ENCODE peak calls at places on chromosomes 1 and 21, in five cellular contexts. U is psoas muscle; W is ovary; G is HCT116; L is CD8-positive, alpha-beta T cell. Y is an unnamed sample.

GRCh38 chr1:19153169-19153568 is 56.9 kb downstream of the UBR4 start:
- DNase-seq in G (no peak), W (no peak), U (no peak), L (no peak), Y (no peak)

GRCh38 chr21:36454079-36454478 is 25.8 kb downstream of the CLDN14 start:
- DNase-seq in L (no peak), G (no peak), W (no peak), U (no peak), Y (no peak)

GRCh38 chr1:151347523-151348246 is 633 bp upstream of the RFX5 start:
- DNase-seq in W (no peak), U (no peak), G (no peak), L (no peak), Y (no peak)

GRCh38 chr21:37551406-37552355 is 185.1 kb downstream of the DYRK1A start:
- DNase-seq in G (no peak), U (peak), L (no peak), W (peak), Y (no peak)

GRCh38 chr1:225460737-225461532 is 33.1 kb upstream of the LBR start:
- DNase-seq in U (peak), L (peak), W (no peak), G (no peak), Y (no peak)

GRCh38 chr1:26861286-26861701 is 1.7 kb upstream of the SFN start:
- DNase-seq in U (no peak), G (peak), L (no peak), W (no peak), Y (no peak)

GRCh38 chr1:148353461-148354283 is 129.4 kb downstream of the PPIAL4G start:
- DNase-seq in L (no peak), W (no peak), G (peak), U (no peak), Y (no peak)

GRCh38 chr1:3959361-3959760 is 59.3 kb upstream of the C1orf174 start:
- DNase-seq in G (no peak), W (no peak), L (no peak), U (no peak), Y (no peak)

GRCh38 chr1:115090547-115090946 is 1.2 kb upstream of the TSPAN2 start:
- DNase-seq in L (no peak), W (no peak), G (no peak), U (no peak), Y (no peak)

GRCh38 chr1:183287191-183287675 is 101.2 kb downstream of the LAMC2 start:
- DNase-seq in G (no peak), L (no peak), U (no peak), W (peak), Y (no peak)

GRCh38 chr1:6928106-6928885 is 143.0 kb downstream of the CAMTA1 start:
- DNase-seq in L (no peak), G (no peak), U (no peak), W (no peak), Y (no peak)

GRCh38 chr1:27365372-27366112 is 1.2 kb downstream of the MAP3K6 start:
- DNase-seq in G (peak), U (peak), W (peak), L (peak), Y (peak)

GRCh38 chr1:10722803-10723202 is 73.6 kb downstream of the CASZ1 start:
- DNase-seq in W (no peak), G (no peak), U (no peak), L (no peak), Y (no peak)

GRCh38 chr1:35505911-35506798 is 51.0 kb downstream of the KIAA0319L start:
- DNase-seq in G (peak), L (peak), W (no peak), U (no peak), Y (no peak)

GRCh38 chr1:47424336-47424982 is 8.4 kb downstream of the FOXE3 start:
- DNase-seq in L (no peak), G (peak), W (no peak), U (no peak), Y (peak)

GRCh38 chr1:150555971-150556865 is 7.0 kb downstream of the ADAMTSL4 start:
- DNase-seq in U (peak), G (no peak), L (no peak), W (no peak), Y (peak)

GRCh38 chr1:31215083-31215570 is 24.6 kb downstream of the NKAIN1 start:
- DNase-seq in G (no peak), W (no peak), U (no peak), L (no peak), Y (no peak)

GRCh38 chr1:210448293-210448892 is 119.7 kb downstream of the HHAT start:
- DNase-seq in L (no peak), U (no peak), G (peak), W (no peak), Y (no peak)

GRCh38 chr1:242873661-242874060 is 349.2 kb upstream of the PLD5 start:
- DNase-seq in U (no peak), G (no peak), W (no peak), L (no peak), Y (no peak)

GRCh38 chr1:242876021-242876420 is 351.5 kb upstream of the PLD5 start:
- DNase-seq in U (no peak), L (no peak), G (no peak), W (no peak), Y (no peak)

GRCh38 chr1:242872521-242872920 is 348.0 kb upstream of the PLD5 start:
- DNase-seq in G (no peak), W (no peak), U (no peak), L (no peak), Y (no peak)

GRCh38 chr1:242871631-242872030 is 347.1 kb upstream of the PLD5 start:
- DNase-seq in G (no peak), L (no peak), U (no peak), W (no peak), Y (no peak)

DNA sequence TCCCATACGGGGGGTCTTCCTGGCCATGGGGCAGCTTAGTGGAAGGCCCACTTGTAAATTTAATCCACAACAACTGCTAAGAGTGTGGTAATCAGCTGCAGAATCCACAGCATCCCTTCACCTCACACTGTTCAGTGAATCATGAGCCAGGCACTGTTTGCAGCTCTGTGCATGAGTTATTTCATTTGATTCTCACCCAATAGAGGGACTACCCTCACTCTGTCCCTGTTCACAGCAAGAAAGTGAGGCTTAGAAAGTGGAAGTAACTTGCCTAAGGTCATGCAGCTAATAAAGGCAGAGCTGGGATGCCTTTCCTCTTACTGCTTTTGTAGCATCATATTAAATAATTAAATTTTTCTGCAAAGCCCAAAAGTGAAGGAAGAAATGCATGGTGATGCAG is 346.4 kb upstream of the PLD5 start:
- DNase-seq in W (no peak), L (no peak), G (no peak), U (no peak), Y (no peak)
- TF ChIP-seq CTCF in W (no peak), L (no peak), G (no peak), U (no peak), Y (no peak)

DNA sequence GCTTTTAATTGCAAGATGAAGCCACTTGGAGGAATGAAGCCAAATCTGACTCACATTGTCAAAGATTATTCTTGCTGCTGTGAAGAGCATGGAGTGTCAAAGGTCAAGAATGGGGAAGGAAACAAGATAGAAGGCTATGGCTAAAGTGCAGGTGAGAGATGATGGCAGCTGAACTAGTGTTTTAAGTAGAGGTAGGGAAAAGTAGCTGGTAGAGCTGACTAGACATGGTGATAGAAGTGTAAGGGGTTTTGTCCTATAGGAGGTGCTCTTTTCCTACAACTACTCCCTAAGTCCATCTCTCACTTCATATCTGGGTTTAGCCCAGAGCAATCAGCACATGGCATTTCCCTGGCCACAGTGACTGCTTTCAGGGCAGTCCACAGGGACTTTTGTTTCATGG is 11.8 kb downstream of the UBE2T start:
- DNase-seq in W (no peak), G (no peak), U (no peak), L (no peak), Y (no peak)
- TF ChIP-seq CTCF in W (no peak), G (peak), U (no peak), L (no peak), Y (no peak)

DNA sequence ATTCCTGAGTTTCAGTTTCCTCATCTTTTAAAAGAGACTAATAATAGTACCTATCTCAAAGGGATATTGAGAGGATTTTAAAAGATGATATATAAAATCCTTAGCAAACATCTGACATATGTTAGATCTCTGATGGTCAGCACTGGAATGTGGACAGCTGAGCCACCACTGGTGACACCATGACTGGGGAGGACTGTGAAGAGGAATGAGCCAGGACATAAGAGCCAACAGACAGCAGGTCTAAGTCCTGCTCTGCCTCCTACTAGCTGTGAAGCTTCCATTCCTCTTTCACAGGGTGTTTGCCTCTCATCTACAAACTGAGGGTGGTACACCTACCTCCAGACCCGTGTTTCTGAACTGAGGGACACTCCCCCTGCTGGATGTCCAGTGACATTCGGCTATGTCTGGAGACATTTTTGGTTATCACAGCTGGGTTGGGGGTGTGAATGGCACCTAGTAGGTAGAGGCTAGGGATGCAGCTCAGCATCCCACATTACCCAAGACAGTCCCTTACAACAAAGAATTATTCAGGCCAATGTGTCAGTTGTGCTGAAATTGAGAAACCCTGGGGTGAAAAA is 109.1 kb upstream of the OLIG2 start:
- DNase-seq in W (no peak), U (no peak), L (no peak), G (peak), Y (no peak)
- TF ChIP-seq CTCF in W (no peak), U (no peak), L (no peak), G (peak), Y (peak)

GRCh38 chr1:5125208-5125607 is 470.8 kb downstream of the AJAP1 start:
- DNase-seq in L (no peak), U (no peak), W (no peak), G (no peak), Y (no peak)

GRCh38 chr1:5120559-5120958 is 466.1 kb downstream of the AJAP1 start:
- DNase-seq in W (no peak), G (no peak), U (no peak), L (no peak), Y (no peak)

GRCh38 chr1:5119496-5120234 is 465.3 kb downstream of the AJAP1 start:
- DNase-seq in U (no peak), W (no peak), L (no peak), G (no peak), Y (peak)
- TF ChIP-seq CTCF in U (no peak), W (no peak), L (no peak), G (no peak), Y (peak)

GRCh38 chr21:43209575-43210453 is 41.0 kb downstream of the CRYAA start:
- DNase-seq in L (peak), G (no peak), W (no peak), U (peak), Y (no peak)

GRCh38 chr21:43207868-43208267 is 39.1 kb downstream of the CRYAA start:
- DNase-seq in W (no peak), G (no peak), L (peak), U (peak), Y (no peak)

GRCh38 chr21:43208561-43209332 is 39.9 kb downstream of the CRYAA start:
- DNase-seq in W (no peak), L (peak), U (peak), G (no peak), Y (no peak)

GRCh38 chr21:43210454-43211084 is 41.8 kb downstream of the CRYAA start:
- DNase-seq in U (peak), G (no peak), W (no peak), L (peak), Y (no peak)

GRCh38 chr21:43211085-43212071 is 42.6 kb downstream of the CRYAA start:
- DNase-seq in W (no peak), L (peak), G (peak), U (peak), Y (peak)
- TF ChIP-seq CTCF in W (no peak), L (no peak), G (no peak), U (peak), Y (no peak)

DNA sequence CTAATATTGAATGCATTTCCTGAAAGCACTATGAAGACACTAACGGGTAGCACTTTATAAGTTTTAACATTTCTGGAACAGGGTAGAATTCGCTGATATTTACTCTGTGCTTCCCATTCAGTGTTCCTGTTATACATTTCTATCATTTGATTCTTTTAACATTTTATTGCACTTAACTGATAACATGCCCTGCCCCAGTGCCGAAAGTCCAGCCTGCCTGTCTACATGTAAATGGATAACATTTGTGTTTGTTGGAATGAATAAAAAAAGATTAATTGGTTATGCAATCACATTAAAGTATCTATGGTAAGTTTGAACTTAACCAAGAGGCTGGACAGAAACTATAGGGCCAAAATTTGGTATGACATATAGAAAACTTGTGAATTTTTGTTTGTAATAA is 790.5 kb upstream of the TPTE start:
- DNase-seq in L (no peak), U (no peak), G (no peak), W (no peak), Y (no peak)
- TF ChIP-seq CTCF in L (no peak), U (no peak), G (no peak), W (no peak), Y (no peak)

DNA sequence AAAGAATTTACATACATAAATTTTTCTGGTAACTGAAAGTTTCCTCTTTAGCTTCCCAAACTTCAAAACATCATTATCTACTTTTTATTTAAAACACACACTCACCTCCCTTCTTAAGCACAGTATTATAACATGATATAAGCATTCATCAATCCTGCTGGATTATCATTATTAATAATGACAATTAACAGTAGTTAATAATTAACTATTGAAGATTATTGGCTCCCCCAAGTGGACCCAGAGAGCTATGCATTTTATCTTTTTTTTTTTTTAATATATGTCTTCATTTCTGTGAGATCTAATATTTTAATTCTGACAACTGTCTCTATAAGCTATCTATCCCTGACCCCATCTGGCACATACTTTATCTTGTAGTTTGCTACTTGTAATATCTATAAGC is 252.1 kb upstream of the CACYBP start:
- DNase-seq in W (no peak), U (no peak), G (no peak), L (no peak), Y (no peak)
- TF ChIP-seq CTCF in W (no peak), U (no peak), G (peak), L (no peak), Y (peak)

GRCh38 chr1:58858344-58858673 is 74.5 kb upstream of the JUN start:
- DNase-seq in U (no peak), G (no peak), L (peak), W (no peak), Y (no peak)

GRCh38 chr1:58861076-58861475 is 77.2 kb upstream of the JUN start:
- DNase-seq in W (no peak), L (no peak), G (no peak), U (no peak), Y (no peak)

GRCh38 chr1:58857673-58858343 is 74.0 kb upstream of the JUN start:
- DNase-seq in W (no peak), U (no peak), G (no peak), L (no peak), Y (no peak)

GRCh38 chr1:58861510-58861909 is 77.7 kb upstream of the JUN start:
- DNase-seq in W (no peak), G (no peak), U (no peak), L (no peak), Y (no peak)

GRCh38 chr1:58859769-58860455 is 76.1 kb upstream of the JUN start:
- DNase-seq in U (no peak), G (no peak), W (no peak), L (no peak), Y (no peak)
- TF ChIP-seq CTCF in U (no peak), G (no peak), W (no peak), L (no peak), Y (no peak)

GRCh38 chr1:28935293-28935692 is 20.9 kb downstream of the EPB41 start:
- DNase-seq in L (no peak), G (no peak), W (no peak), U (no peak), Y (no peak)
- TF ChIP-seq CTCF in L (no peak), G (no peak), W (no peak), U (no peak), Y (no peak)

DNA sequence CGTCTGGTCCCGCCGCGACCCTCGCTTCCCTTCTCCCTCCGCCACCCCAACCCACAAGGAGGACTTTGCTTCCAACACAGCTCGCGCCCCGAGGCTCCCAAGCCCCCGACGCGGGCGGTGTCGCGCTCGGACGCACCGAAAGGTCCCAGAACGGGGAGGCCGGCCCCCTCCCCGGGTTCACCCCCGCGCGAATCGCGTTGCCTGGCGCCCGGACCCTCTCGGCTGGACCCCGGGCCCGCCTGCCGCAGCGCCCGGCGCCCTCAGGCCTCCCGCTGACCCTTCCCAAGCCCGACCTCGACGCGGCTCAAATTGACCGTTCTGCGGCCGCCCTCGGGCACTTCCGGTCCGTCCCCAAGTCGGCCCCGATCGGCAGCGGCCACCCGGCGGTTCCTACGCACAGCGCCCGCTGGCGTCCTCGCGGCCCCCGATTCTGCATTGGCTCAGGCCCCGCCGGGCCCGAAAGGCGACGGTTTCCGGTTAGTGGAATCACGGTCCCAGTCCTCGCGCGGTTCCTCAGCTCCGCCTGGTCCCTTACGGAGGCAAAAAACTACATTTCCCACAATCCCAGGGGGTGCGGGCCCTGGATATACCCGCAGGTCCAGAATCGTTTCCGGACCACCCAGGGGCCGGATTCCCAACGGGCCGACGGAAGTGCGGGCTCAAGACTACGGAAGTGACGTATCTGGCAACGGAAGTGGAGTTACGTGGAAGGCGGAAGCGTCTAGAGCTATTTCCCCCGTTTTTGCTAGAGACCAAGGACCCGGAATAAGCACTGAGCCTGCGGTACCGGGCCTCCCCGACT is at the start of gene AURKAIP1:
- DNase-seq in U (peak), G (peak), L (peak), W (peak), Y (peak)
- TF ChIP-seq CTCF in U (peak), G (no peak), L (no peak), W (no peak), Y (no peak)

Y was measured in glutamatergic neuron.